ENCODE peak calls at places on chromosome 4, in ten cellular contexts. R is ovary; J is esophagus squamous epithelium; L is upper lobe of right lung; G is brain microvascular endothelial cell; V is CD4-positive, CD25-positive, alpha-beta regulatory T cell; K is SJSA1; X is IMR-90; M is left lung; Q is HCT116. Y is an unnamed sample. For H3K36me3, the result is how much of the 10 kb centered on the place peaks cover.

GRCh38 chr4:15526924-15527592 is 57.4 kb downstream of the CC2D2A start:
- DNase-seq in G (no peak), K (no peak), M (no peak), L (no peak), X (no peak), V (no peak), J (no peak), Q (no peak), R (no peak), Y (no peak)

GRCh38 chr4:145623831-145624230 is 4.6 kb downstream of the MMAA start:
- DNase-seq in G (peak), X (peak), K (no peak), Q (no peak), M (no peak), L (no peak), V (no peak), J (no peak), R (no peak), Y (no peak)

GRCh38 chr4:122793811-122794210 is 32.8 kb upstream of the FGF2 start:
- DNase-seq in G (no peak), R (no peak), X (no peak), V (no peak), K (no peak), J (no peak), Q (no peak), M (no peak), L (no peak), Y (no peak)

GRCh38 chr4:143617994-143618679 is 82.3 kb downstream of the FREM3 start:
- DNase-seq in M (no peak), V (no peak), X (no peak), J (no peak), R (peak), Q (no peak), L (no peak), K (no peak), G (no peak), Y (no peak)

GRCh38 chr4:120830204-120830603 is 92.3 kb downstream of the PRDM5 start:
- DNase-seq in R (peak), L (no peak), J (no peak), K (no peak), V (no peak), M (no peak), X (peak), Q (no peak), G (no peak), Y (no peak)

GRCh38 chr4:24727390-24727789 is 68.0 kb upstream of the SOD3 start:
- DNase-seq in K (no peak), R (no peak), X (no peak), V (no peak), J (no peak), M (no peak), Q (no peak), G (no peak), L (no peak), Y (no peak)

GRCh38 chr4:169315530-169316306 is 45.0 kb upstream of the SH3RF1 start:
- DNase-seq in V (no peak), L (no peak), R (no peak), K (no peak), M (no peak), G (peak), J (no peak), X (peak), Q (no peak), Y (no peak)

GRCh38 chr4:88357262-88357661 is 21.4 kb upstream of the HERC6 start:
- DNase-seq in G (no peak), R (no peak), X (no peak), M (no peak), K (no peak), Q (no peak), J (no peak), V (no peak), L (no peak), Y (no peak)

GRCh38 chr4:164716901-164717300 is 37.0 kb upstream of the SMIM31 start:
- DNase-seq in L (no peak), X (no peak), V (no peak), J (no peak), Q (no peak), G (no peak), M (no peak), K (no peak), R (no peak), Y (no peak)

GRCh38 chr4:1337376-1337831 is 9.6 kb upstream of the UVSSA start:
- DNase-seq in M (no peak), J (no peak), Q (peak), V (no peak), R (no peak), L (no peak), G (no peak), K (no peak), X (peak), Y (no peak)

GRCh38 chr4:1340181-1340747 is 6.7 kb upstream of the UVSSA start:
- DNase-seq in L (no peak), J (no peak), K (no peak), X (no peak), R (no peak), G (no peak), Q (no peak), V (no peak), M (no peak), Y (no peak)

GRCh38 chr4:1339489-1339888 is 7.5 kb upstream of the UVSSA start:
- DNase-seq in G (no peak), J (no peak), V (no peak), M (no peak), L (no peak), R (no peak), Q (no peak), X (no peak), K (no peak), Y (no peak)

GRCh38 chr4:1337951-1338751 is 8.9 kb upstream of the UVSSA start:
- DNase-seq in G (no peak), J (no peak), L (no peak), Q (no peak), X (no peak), V (no peak), K (no peak), M (no peak), R (no peak), Y (no peak)

DNA sequence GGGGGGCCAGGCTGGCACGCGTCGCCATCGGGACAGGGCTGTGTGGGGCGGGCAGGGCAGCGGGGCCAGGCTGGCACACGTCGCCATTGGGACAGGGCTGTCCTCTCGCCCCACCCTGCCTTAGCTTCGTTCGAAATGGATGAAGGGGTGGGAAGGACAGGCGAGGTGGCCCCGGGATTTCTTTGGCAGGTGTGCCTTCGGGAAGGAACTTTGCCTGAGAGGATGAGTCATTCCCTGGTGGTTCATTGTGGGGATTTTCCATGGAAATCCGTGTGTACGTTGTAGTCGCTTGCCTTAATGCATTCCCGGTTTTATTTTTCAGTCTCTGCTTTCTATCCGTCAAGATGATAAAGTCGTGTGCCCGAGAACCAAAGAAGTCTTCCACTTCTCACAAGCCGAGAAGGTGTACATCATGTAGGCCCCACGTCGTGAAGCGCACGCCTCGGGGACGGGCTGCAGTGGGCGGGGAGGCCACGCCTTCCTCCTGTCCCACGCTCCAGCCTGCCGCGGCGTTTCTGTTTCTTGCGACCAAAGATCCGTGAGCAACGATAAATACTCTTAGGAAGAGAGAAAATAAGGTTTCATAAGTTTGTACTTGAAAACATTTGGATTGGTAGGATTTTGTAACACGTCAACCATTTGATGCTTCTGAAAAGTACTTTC is 8.1 kb upstream of the UVSSA start:
- DNase-seq in X (no peak), V (no peak), K (no peak), M (no peak), J (no peak), L (no peak), R (no peak), Q (no peak), G (no peak), Y (no peak)
- H3K36me3 ChIP-seq in X (half or more), V (half or more), K (under half), M (under half), J (half or more), L (half or more), R (under half), Q (under half), G (half or more), Y (under half)

GRCh38 chr4:3111461-3111860 is 37.0 kb downstream of the HTT start:
- DNase-seq in R (no peak), J (no peak), V (no peak), Q (no peak), L (no peak), G (peak), X (peak), M (no peak), K (no peak), Y (no peak)

GRCh38 chr4:3112241-3112978 is 37.9 kb downstream of the HTT start:
- DNase-seq in J (no peak), K (no peak), R (no peak), M (no peak), V (no peak), G (no peak), X (no peak), L (no peak), Q (no peak), Y (no peak)

GRCh38 chr4:3108211-3108610 is 33.7 kb downstream of the HTT start:
- DNase-seq in Q (no peak), M (no peak), R (no peak), G (no peak), X (peak), K (no peak), V (no peak), L (no peak), J (no peak), Y (no peak)

GRCh38 chr4:3106339-3107186 is 32.1 kb downstream of the HTT start:
- DNase-seq in X (peak), L (peak), J (peak), R (peak), Q (peak), G (peak), K (peak), M (peak), V (peak), Y (peak)

DNA sequence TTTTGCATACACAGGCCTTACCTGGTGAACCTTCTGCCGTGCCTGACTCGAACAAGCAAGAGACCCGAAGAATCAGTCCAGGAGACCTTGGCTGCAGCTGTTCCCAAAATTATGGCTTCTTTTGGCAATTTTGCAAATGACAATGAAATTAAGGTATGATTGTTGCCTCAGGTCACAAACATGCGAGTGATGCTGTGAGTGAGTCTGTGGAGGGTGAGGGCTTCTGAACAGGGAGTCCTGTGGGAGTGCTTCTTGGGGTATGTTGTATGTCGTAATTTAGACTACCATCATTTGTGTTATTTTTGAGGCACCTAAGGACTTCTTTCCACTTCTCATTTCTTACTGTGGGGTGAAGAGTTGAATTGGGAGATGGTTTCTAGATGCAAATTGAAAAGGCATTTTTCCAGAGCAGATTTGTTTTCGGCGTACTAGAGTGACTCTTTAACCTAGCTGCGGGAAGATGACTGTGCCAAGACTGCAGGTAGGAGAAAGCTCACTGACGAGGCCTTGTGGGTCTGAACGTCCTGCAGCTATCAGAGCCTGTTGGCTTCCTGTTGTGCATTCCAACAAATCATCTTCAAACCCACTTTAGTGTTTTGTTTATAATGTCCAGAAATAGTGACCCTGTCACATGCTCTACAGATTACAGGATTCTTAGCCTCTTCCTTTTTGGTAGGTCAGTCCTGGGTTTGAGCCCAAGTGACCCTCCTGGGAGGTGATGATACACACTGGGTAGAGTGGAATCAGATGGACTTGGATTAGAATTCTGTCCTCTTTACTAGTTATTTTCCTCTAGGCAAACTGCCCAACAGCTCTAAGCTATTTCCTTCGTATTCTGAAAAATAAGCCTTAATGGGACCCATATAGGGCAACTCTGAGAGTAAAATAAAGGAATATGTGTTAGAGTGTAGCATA is 33.0 kb downstream of the HTT start:
- DNase-seq in J (no peak), Q (no peak), V (no peak), L (no peak), G (no peak), K (no peak), X (no peak), M (no peak), R (no peak), Y (no peak)
- H3K36me3 ChIP-seq in J (half or more), Q (under half), V (half or more), L (half or more), G (under half), K (under half), X (under half), M (under half), R (under half), Y (under half)

GRCh38 chr4:10078481-10079233 is 37.9 kb downstream of the WDR1 start:
- DNase-seq in K (no peak), M (peak), Q (no peak), V (no peak), G (no peak), L (peak), X (no peak), J (no peak), R (no peak), Y (no peak)
- H3K36me3 ChIP-seq in K (half or more), M (under half), Q (half or more), V (half or more), G (half or more), L (half or more), X (half or more), J (half or more), R (under half), Y (half or more)

GRCh38 chr4:22407361-22407760 is 108.5 kb downstream of the ADGRA3 start:
- DNase-seq in R (no peak), V (no peak), K (no peak), J (no peak), L (no peak), Q (no peak), X (no peak), G (no peak), M (no peak), Y (no peak)
- H3K36me3 ChIP-seq in R (under half), V (under half), K (under half), J (under half), L (under half), Q (under half), X (under half), G (under half), M (under half), Y (under half)

GRCh38 chr4:42718336-42718735 is 61.4 kb upstream of the ATP8A1 start:
- DNase-seq in M (no peak), X (no peak), J (no peak), Q (no peak), R (no peak), G (no peak), K (no peak), V (no peak), L (no peak), Y (no peak)

GRCh38 chr4:42715807-42716482 is 59.0 kb upstream of the ATP8A1 start:
- DNase-seq in M (no peak), Q (no peak), R (no peak), X (no peak), G (no peak), V (no peak), L (no peak), K (no peak), J (no peak), Y (no peak)

GRCh38 chr4:42716996-42717395 is 60.1 kb upstream of the ATP8A1 start:
- DNase-seq in K (no peak), J (no peak), X (no peak), M (no peak), V (no peak), Q (no peak), G (no peak), L (no peak), R (no peak), Y (no peak)

GRCh38 chr4:42719257-42719656 is 62.4 kb upstream of the ATP8A1 start:
- DNase-seq in L (no peak), X (no peak), R (no peak), M (no peak), K (no peak), J (no peak), V (no peak), G (no peak), Q (no peak), Y (no peak)

DNA sequence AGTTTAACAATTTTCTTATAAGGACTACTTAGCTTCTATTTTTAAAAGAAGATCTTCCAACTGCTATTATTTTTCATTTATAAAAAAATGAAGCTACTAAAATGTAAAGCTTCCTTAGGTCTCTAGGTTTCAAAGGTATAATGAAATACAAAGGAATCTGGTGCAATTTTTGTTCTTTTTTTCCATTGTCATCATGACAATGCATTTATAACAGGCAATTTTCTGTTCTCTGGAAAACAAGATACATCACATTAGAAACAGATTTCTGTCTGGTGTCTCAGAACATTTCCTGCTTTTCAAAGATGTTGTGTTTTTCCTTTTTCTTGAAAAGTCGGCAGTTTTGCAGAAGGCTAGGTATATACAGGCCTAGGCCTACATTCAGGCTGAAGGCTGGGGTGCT is 63.6 kb upstream of the ATP8A1 start:
- DNase-seq in V (no peak), X (no peak), R (no peak), G (no peak), Q (no peak), L (no peak), M (no peak), K (no peak), J (no peak), Y (no peak)
- H3K36me3 ChIP-seq in V (under half), X (under half), R (under half), G (under half), Q (under half), L (under half), M (under half), K (under half), J (under half), Y (under half)

GRCh38 chr4:109821186-109821585 is 5.6 kb downstream of the GAR1 start:
- DNase-seq in J (no peak), M (no peak), K (no peak), L (no peak), X (no peak), Q (no peak), V (no peak), R (no peak), G (no peak), Y (no peak)
- H3K36me3 ChIP-seq in J (half or more), M (under half), K (half or more), L (half or more), X (under half), Q (half or more), V (half or more), R (under half), G (under half), Y (under half)

GRCh38 chr4:151797131-151797530 is 36.3 kb upstream of the GATB start:
- DNase-seq in K (no peak), V (no peak), R (no peak), G (no peak), L (no peak), Q (no peak), M (no peak), J (no peak), X (no peak), Y (no peak)

GRCh38 chr4:151796106-151796505 is 35.3 kb upstream of the GATB start:
- DNase-seq in L (no peak), K (no peak), X (no peak), J (no peak), R (no peak), Q (no peak), M (no peak), V (no peak), G (no peak), Y (no peak)

GRCh38 chr4:151797853-151798252 is 37.0 kb upstream of the GATB start:
- DNase-seq in G (no peak), V (no peak), L (no peak), Q (no peak), M (no peak), J (no peak), K (no peak), R (no peak), X (no peak), Y (no peak)

GRCh38 chr4:151792525-151792924 is 31.7 kb upstream of the GATB start:
- DNase-seq in R (no peak), V (no peak), L (no peak), J (no peak), K (no peak), Q (no peak), G (no peak), X (no peak), M (no peak), Y (no peak)

GRCh38 chr4:151792995-151793394 is 32.2 kb upstream of the GATB start:
- DNase-seq in X (no peak), L (no peak), Q (no peak), M (no peak), K (no peak), G (no peak), R (no peak), J (no peak), V (no peak), Y (no peak)
- H3K36me3 ChIP-seq in X (under half), L (under half), Q (under half), M (under half), K (under half), G (under half), R (under half), J (under half), V (under half), Y (under half)

DNA sequence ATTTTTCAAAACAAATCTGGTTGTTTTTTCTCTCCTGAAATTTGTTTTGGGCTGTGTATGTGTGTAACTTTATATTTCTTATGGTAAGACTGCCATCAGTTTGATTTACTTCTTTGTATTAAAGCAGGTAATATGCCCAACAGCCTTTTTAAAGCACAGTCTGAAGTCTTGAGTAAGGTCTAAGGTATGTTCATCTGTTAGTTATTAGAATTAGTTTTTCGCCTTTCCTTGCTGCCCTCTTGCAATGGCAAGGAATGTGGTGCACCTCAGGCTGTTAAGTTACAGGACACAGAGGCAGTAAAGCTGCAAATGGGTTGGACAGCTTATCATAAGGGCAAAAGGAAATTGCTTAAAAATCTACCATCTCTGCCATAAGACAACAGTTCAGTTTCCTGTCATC is 71.8 kb downstream of the METTL14 start:
- DNase-seq in L (no peak), V (no peak), Q (no peak), R (no peak), K (no peak), J (no peak), M (no peak), X (no peak), G (no peak), Y (no peak)
- H3K36me3 ChIP-seq in L (under half), V (under half), Q (under half), R (under half), K (half or more), J (under half), M (under half), X (under half), G (under half), Y (under half)

GRCh38 chr4:55409468-55410171 is 13.9 kb downstream of the TMEM165 start:
- DNase-seq in M (no peak), Q (no peak), R (no peak), G (peak), V (no peak), K (no peak), L (no peak), J (no peak), X (peak), Y (no peak)

GRCh38 chr4:55406545-55406944 is 10.8 kb downstream of the TMEM165 start:
- DNase-seq in V (no peak), M (no peak), R (no peak), G (no peak), X (no peak), Q (no peak), K (no peak), L (no peak), J (no peak), Y (no peak)

GRCh38 chr4:55407764-55408163 is 12.0 kb downstream of the TMEM165 start:
- DNase-seq in V (no peak), K (no peak), Q (no peak), R (no peak), L (no peak), X (no peak), J (no peak), M (no peak), G (no peak), Y (no peak)

GRCh38 chr4:55407119-55407518 is 11.4 kb downstream of the TMEM165 start:
- DNase-seq in G (no peak), X (no peak), R (no peak), L (no peak), J (no peak), M (no peak), V (no peak), K (no peak), Q (no peak), Y (no peak)

GRCh38 chr4:55405073-55405472 is 9.3 kb downstream of the TMEM165 start:
- DNase-seq in G (no peak), R (no peak), Q (no peak), M (no peak), X (no peak), K (no peak), V (no peak), L (no peak), J (no peak), Y (no peak)
- H3K36me3 ChIP-seq in G (under half), R (under half), Q (under half), M (under half), X (under half), K (half or more), V (under half), L (half or more), J (half or more), Y (under half)